ENCODE peak calls at places on chromosomes 4 and X, in five cellular contexts. Y is heart left ventricle, M is psoas muscle, A is esophagus squamous epithelium, T is OCI-LY7. Z is an unnamed sample. For H3K36me3 and H3K4me1, the result is how much of the 10 kb centered on the place peaks cover.

GRCh38 chr4:94181815-94182214 is 25.9 kb upstream of the SMARCAD1 start:
- DNase-seq in T (no peak), A (no peak), Y (no peak), M (no peak), Z (no peak)

GRCh38 chrX:10556405-10556804 is 64.0 kb downstream of the MID1 start:
- DNase-seq in M (no peak), A (no peak), T (no peak), Y (no peak), Z (no peak)

GRCh38 chr4:143512978-143513313 is 556 bp upstream of the SMARCA5 start:
- DNase-seq in T (no peak), M (no peak), Y (no peak), A (no peak), Z (no peak)

GRCh38 chr4:78784255-78784654 is 8.1 kb downstream of the BMP2K start:
- DNase-seq in T (no peak), Y (no peak), M (no peak), A (no peak), Z (no peak)

GRCh38 chr4:105158837-105159236 is 12.2 kb downstream of the TET2 start:
- DNase-seq in Y (no peak), M (no peak), T (no peak), A (no peak), Z (no peak)

GRCh38 chr4:86927843-86928395 is 6.9 kb upstream of the AFF1 start:
- DNase-seq in Y (no peak), T (no peak), A (no peak), M (no peak), Z (no peak)

GRCh38 chr4:45946699-45947098 is 177.2 kb downstream of the GABRG1 start:
- DNase-seq in M (no peak), A (no peak), Y (no peak), T (no peak), Z (no peak)

GRCh38 chr4:121653986-121654385 is 42.8 kb downstream of the ANXA5 start:
- DNase-seq in T (no peak), A (no peak), Y (no peak), M (no peak), Z (no peak)

GRCh38 chr4:59455751-59456150 is 1744.4 kb upstream of the ADGRL3 start:
- DNase-seq in M (no peak), Y (no peak), A (no peak), T (no peak), Z (no peak)

GRCh38 chr4:175770555-175770954 is 41.5 kb downstream of the GPM6A start:
- DNase-seq in Y (no peak), T (no peak), M (no peak), A (no peak), Z (no peak)

GRCh38 chrX:92231391-92231790 is 452.2 kb downstream of the PCDH11X start:
- DNase-seq in T (no peak), A (no peak), M (no peak), Y (no peak), Z (no peak)

GRCh38 chr4:37440519-37440900 is 196.0 kb downstream of the NWD2 start:
- DNase-seq in T (no peak), Y (no peak), A (no peak), M (no peak), Z (no peak)

GRCh38 chr4:70365479-70365878 is 4.9 kb downstream of the SMR3A start:
- DNase-seq in T (no peak), M (no peak), A (no peak), Y (no peak), Z (no peak)

GRCh38 chr4:186537843-186538521 is 17.4 kb downstream of the MTNR1A start:
- DNase-seq in A (no peak), Y (no peak), M (no peak), T (no peak), Z (no peak)

GRCh38 chrX:40085714-40086113 is 12.0 kb downstream of the BCOR start:
- DNase-seq in M (no peak), T (no peak), Y (no peak), A (no peak), Z (no peak)

GRCh38 chr4:10114147-10114546 is 2.5 kb downstream of the WDR1 start:
- DNase-seq in Y (no peak), T (no peak), M (no peak), A (no peak), Z (no peak)
- H3K27ac ChIP-seq in Y (no peak), T (no peak), M (peak), A (peak), Z (no peak)

GRCh38 chr4:3518511-3518880 is 13.7 kb downstream of the LRPAP1 start:
- DNase-seq in A (no peak), T (no peak), Y (no peak), M (no peak), Z (no peak)
- H3K36me3 ChIP-seq in A (under half), T (half or more), Y (half or more), M (under half), Z (under half)

DNA sequence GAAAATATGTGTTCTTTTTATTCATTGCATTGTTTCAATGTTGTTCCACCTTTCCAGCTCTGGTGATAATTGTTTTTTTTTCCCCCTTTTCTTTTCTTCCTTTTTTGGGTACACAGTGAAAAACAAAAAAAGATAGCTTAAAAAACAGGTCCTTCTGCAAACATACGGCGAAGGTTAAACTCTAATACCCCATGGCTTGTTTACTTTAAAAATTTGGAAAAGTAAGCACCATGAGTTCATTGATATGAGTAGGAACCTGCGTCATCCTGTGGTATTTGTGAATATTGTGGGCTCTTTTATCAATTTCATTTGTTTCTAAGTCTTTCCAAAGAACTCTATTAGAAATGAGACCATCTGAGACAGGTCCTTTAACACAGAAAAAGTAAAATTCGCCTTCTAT is 123.5 kb downstream of the CHRNA9 start:
- DNase-seq in Y (no peak), M (no peak), A (no peak), T (no peak), Z (no peak)
- H3K4me1 ChIP-seq in Y (under half), M (under half), A (under half), T (under half), Z (under half)

GRCh38 chrX:145813081-145813480 is 4.5 kb upstream of the SLITRK2 start:
- DNase-seq in T (no peak), Y (no peak), M (no peak), A (no peak), Z (no peak)
- H3K27ac ChIP-seq in T (no peak), Y (no peak), M (no peak), A (no peak), Z (no peak)

GRCh38 chr4:40877081-40877480 is 127.3 kb downstream of the NSUN7 start:
- DNase-seq in Y (no peak), M (no peak), T (no peak), A (no peak), Z (no peak)
- H3K36me3 ChIP-seq in Y (under half), M (under half), T (under half), A (under half), Z (under half)